ENCODE peak calls at places on chromosomes 16 and 17, in four cellular contexts. A is pancreas, H is dorsolateral prefrontal cortex, P is upper lobe of right lung. I is an unnamed sample.

GRCh38 chr17:9389116-9389515 is 186.5 kb downstream of the STX8 start:
- DNase-seq in H (no peak), P (no peak), A (no peak), I (peak)

GRCh38 chr17:1455291-1455747 is 713 bp downstream of the CRK start:
- DNase-seq in P (peak), H (peak), A (peak), I (peak)

GRCh38 chr17:11245792-11246191 is 4.8 kb downstream of the SHISA6 start:
- DNase-seq in A (no peak), H (no peak), P (no peak), I (no peak)

GRCh38 chr17:41060052-41060604 is at the start of gene KRTAP2-3:
- DNase-seq in P (no peak), H (no peak), A (no peak), I (no peak)

GRCh38 chr16:12323007-12323699 is 346.6 kb downstream of the SNX29 start:
- DNase-seq in P (no peak), H (no peak), A (no peak), I (peak)

GRCh38 chr17:1653735-1654134 is 4.1 kb upstream of the RILP start:
- DNase-seq in P (no peak), A (peak), H (no peak), I (no peak)

GRCh38 chr16:57565461-57565860 is 23.0 kb downstream of the ADGRG5 start:
- DNase-seq in P (no peak), A (no peak), H (no peak), I (no peak)

GRCh38 chr17:72393553-72393952 is 272.7 kb downstream of the SOX9 start:
- DNase-seq in P (no peak), H (no peak), A (no peak), I (no peak)

GRCh38 chr17:79947351-79948031 is 88.2 kb downstream of the TBC1D16 start:
- DNase-seq in P (peak), A (peak), H (peak), I (no peak)

GRCh38 chr17:31008374-31009035 is 37.7 kb downstream of the RNF135 start:
- DNase-seq in P (peak), A (peak), H (peak), I (peak)

GRCh38 chr17:74691151-74691550 is 21.6 kb downstream of the CD300LF start:
- DNase-seq in P (no peak), A (no peak), H (no peak), I (no peak)

GRCh38 chr16:22320572-22321339 is 23.5 kb downstream of the POLR3E start:
- DNase-seq in P (no peak), H (no peak), A (no peak), I (no peak)

GRCh38 chr16:29310852-29311314 is 95.6 kb downstream of the NPIPB11 start:
- DNase-seq in P (no peak), H (no peak), A (peak), I (no peak)

GRCh38 chr16:6124136-6124535 is 1026.5 kb upstream of the EEF2KMT start:
- DNase-seq in H (no peak), P (no peak), A (no peak), I (no peak)

GRCh38 chr17:76670708-76671122 is 27.2 kb upstream of the ST6GALNAC1 start:
- DNase-seq in H (no peak), A (no peak), P (no peak), I (no peak)

GRCh38 chr16:72362972-72363371 is 191.0 kb upstream of the PMFBP1 start:
- DNase-seq in A (no peak), H (no peak), P (no peak), I (no peak)

GRCh38 chr16:88886915-88887521 is 20.6 kb upstream of the PABPN1L start:
- DNase-seq in A (no peak), P (peak), H (no peak), I (no peak)

GRCh38 chr16:64417711-64418227 is 704.1 kb downstream of the CDH11 start:
- DNase-seq in P (no peak), H (no peak), A (no peak), I (no peak)

GRCh38 chr17:26809033-26809432 is 484.9 kb upstream of the WSB1 start:
- DNase-seq in A (no peak), P (no peak), H (no peak), I (no peak)

GRCh38 chr16:75097941-75098897 is 18.4 kb downstream of the LDHD start:
- DNase-seq in A (no peak), H (no peak), P (peak), I (peak)

GRCh38 chr17:15119928-15120327 is 145.2 kb downstream of the PMP22 start:
- DNase-seq in A (no peak), H (no peak), P (no peak), I (no peak)

GRCh38 chr16:54847207-54847606 is 83.5 kb upstream of the IRX5 start:
- DNase-seq in H (no peak), P (no peak), A (no peak), I (no peak)

GRCh38 chr16:30561212-30561816 is 3.1 kb upstream of the ZNF764 start:
- DNase-seq in P (peak), A (no peak), H (no peak), I (no peak)

GRCh38 chr17:60601443-60602384 is 1.7 kb downstream of the PPM1D start:
- DNase-seq in H (no peak), A (no peak), P (no peak), I (peak)

GRCh38 chr17:64775701-64776570 is 113.8 kb upstream of the SMURF2 start:
- DNase-seq in A (no peak), H (no peak), P (no peak), I (no peak)

GRCh38 chr17:83076930-83077329 is 2.5 kb upstream of the METRNL start:
- DNase-seq in H (no peak), A (no peak), P (no peak), I (no peak)

GRCh38 chr16:57562066-57562465 is 19.6 kb downstream of the ADGRG5 start:
- DNase-seq in A (no peak), P (no peak), H (no peak), I (peak)

GRCh38 chr17:927611-928461 is 51.7 kb downstream of the NXN start:
- DNase-seq in A (no peak), H (no peak), P (no peak), I (no peak)

GRCh38 chr16:85369741-85370528 is 243.2 kb upstream of the GSE1 start:
- DNase-seq in A (peak), H (no peak), P (peak), I (peak)

GRCh38 chr16:14196011-14196410 is 124.9 kb downstream of the MRTFB start:
- DNase-seq in H (no peak), A (no peak), P (no peak), I (no peak)

GRCh38 chr16:50067290-50067853 is 1.6 kb downstream of the HEATR3 start:
- DNase-seq in A (no peak), P (no peak), H (no peak), I (peak)

GRCh38 chr16:50267151-50267631 is 840 bp downstream of the ADCY7 start:
- DNase-seq in A (peak), P (no peak), H (peak), I (no peak)

GRCh38 chr17:30235386-30236296 is at the start of gene SLC6A4:
- DNase-seq in H (no peak), P (no peak), A (no peak), I (peak)

GRCh38 chr17:82358467-82359350 is at the start of gene TEX19:
- DNase-seq in P (no peak), H (no peak), A (no peak), I (no peak)

GRCh38 chr17:81397314-81398169 is 2.3 kb downstream of the BAHCC1 start:
- DNase-seq in A (peak), H (no peak), P (no peak), I (no peak)

GRCh38 chr17:5545051-5545987 is 39.0 kb downstream of the NLRP1 start:
- DNase-seq in H (no peak), A (no peak), P (peak), I (no peak)

DNA sequence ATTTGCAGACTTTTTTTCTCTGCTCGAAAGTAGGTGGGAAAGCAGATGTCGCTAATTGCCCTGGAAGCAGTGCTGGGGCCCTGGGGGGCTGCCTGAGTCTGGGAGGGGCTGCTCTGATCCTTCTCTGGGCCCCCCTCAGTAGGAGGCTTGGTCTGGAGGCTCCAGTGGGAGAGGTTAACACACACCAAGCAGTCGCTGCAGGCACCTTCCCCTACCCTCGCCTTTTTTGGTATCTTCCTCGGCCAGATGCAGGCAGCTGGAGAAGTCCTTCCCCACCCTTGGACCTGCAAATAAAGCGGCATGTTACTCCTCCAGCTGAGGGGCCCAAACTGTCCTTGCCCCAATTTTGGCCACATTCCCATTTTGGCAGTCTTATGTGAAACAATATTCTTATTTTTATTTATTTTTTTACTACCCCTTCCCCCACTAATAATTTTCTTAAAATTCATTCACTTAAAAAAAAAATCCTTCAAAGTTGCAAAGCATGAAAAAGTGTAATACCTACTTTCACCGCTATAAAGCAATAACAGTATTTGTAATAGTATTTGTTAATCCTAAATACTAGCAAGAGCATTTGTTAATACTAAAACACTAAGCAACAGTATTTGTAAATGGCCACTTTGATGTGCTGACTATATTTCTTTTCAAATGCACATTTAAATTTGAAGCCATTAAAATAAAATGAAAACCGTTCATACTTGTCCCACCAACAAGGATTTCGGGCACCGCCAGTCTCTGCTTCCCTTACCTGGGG is 15.0 kb downstream of the C16orf46 start:
- DNase-seq in H (no peak), P (no peak), A (no peak), I (no peak)
- TF ChIP-seq CTCF in H (no peak), P (no peak), A (no peak), I (no peak)

DNA sequence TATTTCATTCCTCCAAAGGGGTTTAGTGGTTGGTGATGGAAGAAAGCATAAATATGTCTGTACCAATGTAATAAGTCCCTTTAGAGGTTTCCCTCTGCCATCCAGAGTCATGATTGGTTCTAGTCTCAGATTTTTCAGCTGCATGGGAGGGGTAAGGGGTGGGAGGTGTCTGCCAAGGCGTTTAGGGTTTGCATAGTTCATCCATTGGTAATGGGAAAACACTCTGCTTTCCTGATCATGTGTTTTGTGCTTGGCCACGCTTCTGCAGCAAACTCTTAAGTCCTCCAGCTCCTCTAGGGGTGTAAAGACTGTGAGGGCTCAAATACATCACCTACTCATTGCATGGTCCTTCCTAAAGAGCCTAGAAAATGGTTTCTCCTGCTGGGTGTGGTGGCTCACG is 29.8 kb downstream of the LIG3 start:
- DNase-seq in A (no peak), H (no peak), P (no peak), I (no peak)
- TF ChIP-seq CTCF in A (no peak), H (no peak), P (no peak), I (no peak)

DNA sequence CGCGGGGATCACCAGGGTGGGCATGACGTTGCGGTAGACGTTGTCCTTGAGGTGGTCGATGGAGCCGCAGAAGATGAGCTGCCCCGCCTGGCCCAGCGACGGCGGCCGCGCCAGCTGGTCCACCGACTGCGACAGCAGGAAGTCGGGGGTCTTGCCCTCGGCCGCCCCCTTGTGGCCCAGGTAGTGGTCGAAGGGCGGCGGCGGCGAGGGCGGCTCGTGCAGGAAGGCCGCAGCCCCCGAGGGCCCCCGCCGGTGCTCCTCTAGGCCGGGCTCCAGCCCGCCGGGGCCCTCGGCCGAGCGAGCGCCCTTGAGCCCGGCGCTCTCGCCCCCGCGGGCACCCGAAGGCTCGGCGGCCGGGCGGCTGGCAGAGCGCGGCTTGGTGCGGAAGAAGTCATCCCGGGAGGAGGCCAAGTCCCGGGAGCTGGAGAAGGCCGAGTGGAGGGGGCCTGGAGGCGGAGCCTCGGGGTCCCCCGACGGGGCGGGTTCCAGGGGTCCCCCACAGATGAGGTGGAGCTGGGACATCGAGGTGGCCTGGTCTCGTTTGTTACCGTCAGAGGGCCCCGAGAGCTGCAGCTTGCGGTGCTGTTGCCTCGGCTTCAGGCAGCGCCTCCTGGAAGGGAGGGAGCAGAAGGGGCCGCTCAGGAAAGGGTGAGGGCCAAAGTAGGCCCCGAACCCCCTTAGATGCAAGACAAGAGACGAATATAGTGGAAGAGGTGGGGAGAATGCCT is 8.9 kb downstream of the FAM171A2 start:
- DNase-seq in H (no peak), P (peak), A (peak), I (peak)
- TF ChIP-seq CTCF in H (no peak), P (peak), A (no peak), I (peak)

DNA sequence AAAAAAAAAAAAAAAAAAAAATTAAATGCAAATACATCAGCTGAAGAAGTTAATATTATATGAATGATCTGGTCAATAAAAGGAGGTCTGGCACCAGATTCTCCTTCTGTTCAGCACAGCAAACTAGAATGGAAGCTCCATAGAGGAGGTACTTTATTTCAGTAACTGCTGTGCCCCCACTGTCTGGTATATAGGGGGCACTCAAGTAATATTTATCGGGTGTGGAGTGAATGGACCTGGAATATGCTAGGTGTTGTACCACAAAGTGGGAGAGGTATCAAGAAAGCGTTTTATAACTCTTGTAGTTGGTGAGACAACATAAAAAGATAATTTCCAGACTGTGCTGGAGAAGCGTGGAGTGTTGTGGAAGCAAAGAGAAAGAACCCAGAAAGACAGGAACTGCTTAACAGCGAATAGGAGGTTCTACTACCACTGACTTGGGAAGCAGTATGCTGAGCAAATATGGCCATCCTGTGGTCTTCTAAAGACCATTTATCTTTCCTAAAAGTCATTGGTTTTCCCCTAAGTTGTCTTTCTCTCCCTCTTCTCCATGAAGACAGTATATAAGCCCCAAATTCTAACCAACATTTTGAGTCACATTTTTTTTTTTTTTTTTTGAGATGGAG is 12.2 kb upstream of the PRKCA start:
- DNase-seq in H (no peak), P (no peak), A (no peak), I (no peak)
- TF ChIP-seq CTCF in H (peak), P (peak), A (no peak), I (peak)

GRCh38 chr17:51325471-51325870 is 65.1 kb downstream of the UTP18 start:
- DNase-seq in H (no peak), P (no peak), A (no peak), I (no peak)

GRCh38 chr17:51319186-51319585 is 58.8 kb downstream of the UTP18 start:
- DNase-seq in P (no peak), A (no peak), H (no peak), I (no peak)

DNA sequence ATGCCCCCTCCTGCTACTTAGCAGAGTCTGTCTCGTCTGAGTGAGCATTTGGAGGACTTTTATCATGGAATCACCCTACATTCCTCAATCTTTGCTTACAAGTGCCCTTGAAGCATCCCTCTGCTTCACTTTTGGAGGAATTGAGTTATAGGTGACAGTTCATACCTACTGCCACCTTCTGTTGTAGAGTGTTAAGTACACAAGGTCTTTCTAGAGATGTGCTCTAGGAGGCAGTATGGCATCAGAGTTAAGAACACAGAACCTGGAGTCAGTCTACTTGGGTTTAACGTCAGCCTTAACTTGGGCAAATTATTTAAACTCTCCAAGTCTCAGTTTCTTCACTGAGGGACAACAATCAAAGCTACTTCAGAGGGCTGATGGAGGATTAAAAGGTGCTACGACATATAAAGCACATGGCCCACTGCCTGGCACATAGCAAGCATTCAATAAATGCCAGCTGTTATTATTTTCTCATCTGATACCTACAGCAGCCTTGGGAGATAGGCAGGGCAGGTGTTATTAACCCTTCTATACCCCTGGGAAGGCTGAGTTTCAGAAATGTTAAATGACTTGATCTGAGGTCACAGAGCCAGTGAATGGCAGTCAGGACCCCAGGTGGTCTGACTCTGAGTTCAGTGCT is 62.2 kb downstream of the UTP18 start:
- DNase-seq in A (no peak), H (no peak), P (no peak), I (peak)
- TF ChIP-seq CTCF in A (peak), H (peak), P (peak), I (peak)

GRCh38 chr17:32350662-32351418 is 883 bp downstream of the ZNF207 start:
- DNase-seq in A (no peak), P (no peak), H (no peak), I (peak)

GRCh38 chr17:32345953-32346600 is 3.9 kb upstream of the ZNF207 start:
- DNase-seq in A (no peak), P (no peak), H (no peak), I (no peak)

GRCh38 chr17:32348483-32348800 is 1.5 kb upstream of the ZNF207 start:
- DNase-seq in A (no peak), P (no peak), H (no peak), I (no peak)

GRCh38 chr17:32349503-32349853 is 479 bp upstream of the ZNF207 start:
- DNase-seq in A (no peak), P (no peak), H (no peak), I (no peak)

DNA sequence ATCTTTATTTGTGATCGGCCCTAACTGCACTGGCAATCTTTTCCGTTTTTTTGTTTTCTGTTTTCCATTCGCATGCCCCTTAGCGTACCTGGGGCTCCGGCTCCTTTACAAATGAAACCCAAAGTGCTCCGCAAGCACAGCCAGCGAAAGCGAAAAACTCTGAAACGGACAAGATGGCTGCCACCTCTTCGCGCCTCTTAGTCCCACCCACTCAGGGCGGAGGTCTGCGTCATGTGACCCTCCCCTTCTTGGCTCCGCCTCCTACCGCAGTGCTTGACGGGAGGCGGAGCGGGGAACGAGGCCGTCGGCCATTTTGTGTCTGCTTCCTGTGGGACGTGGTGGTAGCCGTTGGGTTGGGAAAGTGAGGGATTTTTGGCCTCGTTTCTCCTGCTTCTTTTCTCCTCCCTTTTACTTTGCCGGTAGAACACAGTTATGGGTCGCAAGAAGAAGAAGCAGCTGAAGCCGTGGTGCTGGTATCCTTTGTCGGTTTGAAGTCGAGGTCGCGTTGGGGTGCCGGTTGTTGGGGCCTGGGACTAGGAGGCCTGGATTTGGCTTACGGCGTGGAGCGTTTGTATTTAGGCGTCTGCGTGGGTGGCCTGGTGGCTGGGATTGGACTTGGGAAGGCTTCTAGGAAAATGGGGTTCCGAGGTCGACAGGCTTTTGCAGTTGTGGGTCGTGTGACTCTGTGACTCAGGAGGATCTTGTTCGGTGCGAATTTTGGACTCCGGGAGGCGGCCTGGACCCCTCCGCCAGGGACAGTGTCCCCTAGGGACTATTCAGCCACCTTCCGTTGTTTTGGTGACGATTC is at the start of gene ZNF207:
- DNase-seq in A (peak), H (peak), P (peak), I (peak)
- TF ChIP-seq CTCF in A (no peak), H (no peak), P (no peak), I (no peak)

I was measured in GM13977.